ENCODE peak calls at places on chromosome 16, in seven cellular contexts. M is brain microvascular endothelial cell, A is ovary, R is A549, Q is HCT116, B is foreskin keratinocyte, Z is sigmoid colon. H is an unnamed sample.
A peak's percentile ranks its signal among the peaks of the same experiment; 100 is the strongest.

GRCh38 chr16:9195301-9195700 is 103.9 kb downstream of the HAPSTR1 start:
- DNase-seq in Z (no peak), A (no peak), M (no peak), R (no peak), B (no peak), Q (no peak), H (no peak)

GRCh38 chr16:85471469-85472431 is 141.4 kb upstream of the GSE1 start:
- DNase-seq in B (no peak), R (no peak), Z (peak; percentile 67), A (peak; percentile 71), Q (no peak), M (no peak), H (no peak)

GRCh38 chr16:18072161-18072560 is 264.4 kb downstream of the NPIPA8 start:
- DNase-seq in R (no peak), Z (no peak), M (no peak), Q (no peak), B (no peak), A (no peak), H (no peak)

GRCh38 chr16:75011634-75012307 is 12.9 kb downstream of the ZNRF1 start:
- DNase-seq in Q (peak; percentile 75), B (peak; percentile 91), R (no peak), M (peak; percentile 88), Z (no peak), A (no peak), H (peak; percentile 73)

GRCh38 chr16:84821179-84821578 is 1.4 kb downstream of the CRISPLD2 start:
- DNase-seq in Z (peak; percentile 72), Q (no peak), R (no peak), M (no peak), B (no peak), A (no peak), H (no peak)

GRCh38 chr16:78421244-78421661 is 321.8 kb downstream of the WWOX start:
- DNase-seq in M (no peak), Q (no peak), A (no peak), R (no peak), B (no peak), Z (no peak), H (no peak)

GRCh38 chr16:22787456-22788189 is 26.3 kb upstream of the HS3ST2 start:
- DNase-seq in A (no peak), M (no peak), B (peak; percentile 75), Z (no peak), R (no peak), Q (no peak), H (peak; percentile 36)

GRCh38 chr16:69345923-69346322 is 5.7 kb downstream of the TMED6 start:
- DNase-seq in A (no peak), Q (no peak), Z (no peak), B (no peak), M (no peak), R (no peak), H (no peak)

GRCh38 chr16:84986879-84987278 is 24.5 kb downstream of the ZDHHC7 start:
- DNase-seq in M (no peak), Z (no peak), A (no peak), R (no peak), B (no peak), Q (no peak), H (no peak)

GRCh38 chr16:66695935-66696668 is 441 bp downstream of the CMTM4 start:
- DNase-seq in M (no peak), A (peak; percentile 62), R (peak; percentile 36), B (no peak), Z (peak; percentile 67), Q (no peak), H (no peak)

GRCh38 chr16:17364319-17365210 is 106.2 kb downstream of the XYLT1 start:
- DNase-seq in Q (no peak), Z (no peak), R (no peak), M (no peak), A (no peak), B (peak; percentile 70), H (peak; percentile 60)

GRCh38 chr16:83995756-83996155 is 27.7 kb downstream of the NECAB2 start:
- DNase-seq in M (peak; percentile 21), A (no peak), B (no peak), R (no peak), Q (peak; percentile 18), Z (no peak), H (no peak)

GRCh38 chr16:21638573-21638975 is 13.8 kb downstream of the IGSF6 start:
- DNase-seq in A (no peak), Z (no peak), B (peak; percentile 71), R (no peak), Q (no peak), M (peak; percentile 40), H (peak; percentile 71)

GRCh38 chr16:53078247-53078646 is 23.5 kb downstream of the CHD9 start:
- DNase-seq in B (no peak), Q (no peak), M (no peak), R (no peak), Z (no peak), A (no peak), H (no peak)

GRCh38 chr16:53071748-53072301 is 17.0 kb downstream of the CHD9 start:
- DNase-seq in Z (peak; percentile 90), Q (no peak), B (no peak), M (no peak), R (no peak), A (peak; percentile 83), H (no peak)

GRCh38 chr16:53069772-53070171 is 15.0 kb downstream of the CHD9 start:
- DNase-seq in B (no peak), A (no peak), R (no peak), M (no peak), Z (no peak), Q (no peak), H (no peak)

GRCh38 chr16:53068423-53068833 is 13.6 kb downstream of the CHD9 start:
- DNase-seq in Q (no peak), A (no peak), B (no peak), Z (no peak), R (no peak), M (no peak), H (no peak)

DNA sequence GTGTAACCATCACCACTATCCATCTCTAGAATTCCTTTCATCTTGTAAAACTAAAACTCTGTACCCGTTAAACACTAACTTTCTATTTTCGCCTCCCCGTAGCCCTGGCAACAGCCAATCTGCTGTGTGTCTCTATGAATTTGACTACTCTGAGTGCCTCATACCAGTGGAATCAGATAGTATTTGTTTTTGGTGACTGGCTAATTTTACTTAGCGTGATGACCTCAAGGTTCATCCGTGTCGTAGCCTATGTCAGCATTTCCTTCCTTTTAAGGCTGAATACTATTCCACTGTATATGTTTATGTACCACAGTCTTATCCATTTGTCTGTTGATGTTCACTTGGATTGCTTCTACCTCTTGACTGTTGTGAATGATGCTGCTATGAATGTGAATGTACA is 18.3 kb downstream of the CHD9 start:
- DNase-seq in Q (no peak), A (no peak), M (no peak), Z (no peak), R (no peak), B (no peak), H (no peak)
- H3K27ac ChIP-seq in Q (no peak overlapping the region), A (no peak overlapping the region), M (no peak overlapping the region), Z (no peak overlapping the region), R (no peak overlapping the region), B (no peak overlapping the region), H (no peak overlapping the region)

DNA sequence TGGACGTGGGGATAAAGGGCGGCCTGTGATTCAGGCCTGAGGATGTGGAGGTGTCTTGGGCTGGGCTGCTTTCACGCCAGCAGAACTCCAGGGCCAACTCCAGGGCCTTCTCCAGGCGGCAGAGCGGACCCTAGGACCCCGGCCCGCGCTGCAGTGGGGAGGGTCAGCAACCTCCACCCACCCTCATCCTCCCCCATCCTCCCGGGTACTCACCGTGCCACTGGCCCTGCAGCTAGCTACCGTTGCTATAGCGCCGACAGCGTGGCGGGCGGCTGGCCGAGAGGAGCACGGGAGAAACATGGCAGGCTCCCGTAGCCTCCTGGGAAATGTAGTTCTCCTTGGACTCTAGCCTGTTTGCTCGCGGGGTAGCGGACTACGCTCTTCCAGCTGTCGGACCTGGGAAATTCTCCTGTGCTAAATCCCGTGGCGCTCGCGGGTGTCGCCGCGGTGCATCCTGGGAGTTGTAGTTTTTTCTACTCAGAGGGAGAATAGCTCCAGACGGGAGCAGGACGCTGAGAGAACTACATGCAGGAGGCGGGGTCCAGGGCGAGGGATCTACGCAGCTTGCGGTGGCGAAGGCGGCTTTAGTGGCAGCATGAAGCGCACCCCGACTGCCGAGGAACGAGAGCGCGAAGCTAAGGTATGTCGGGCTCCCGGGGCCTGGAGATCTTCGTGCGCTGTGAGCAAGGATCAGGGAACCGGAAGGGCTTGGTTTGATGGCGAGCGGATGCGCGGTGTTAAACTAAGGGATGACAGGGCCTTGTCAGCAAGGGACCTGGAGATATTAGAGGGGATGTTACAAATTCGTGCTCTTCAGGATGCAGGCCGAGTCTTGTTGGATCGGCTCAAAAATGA is at the start of the genes FTO and RPGRIP1L:
- DNase-seq in Q (peak; percentile 98), R (peak; percentile 94), A (peak; percentile 99), Z (peak; percentile 99), M (peak; percentile 99), B (peak; percentile 96), H (peak; percentile 95)
- H3K27ac ChIP-seq in Q (no peak within 1 kb of the TSS), R (peak within 1 kb of the TSS; percentile 74), A (no peak within 1 kb of the TSS), Z (peak within 1 kb of the TSS; percentile 79), M (peak within 1 kb of the TSS; percentile 47), B (peak within 1 kb of the TSS; percentile 36), H (peak within 1 kb of the TSS; percentile 31)

GRCh38 chr16:4746991-4747574 is 12.7 kb downstream of the DNAAF8 start:
- DNase-seq in R (no peak), A (peak; percentile 53), B (no peak), Z (no peak), Q (no peak), M (no peak), H (no peak)

GRCh38 chr16:4749700-4750257 is 15.4 kb downstream of the DNAAF8 start:
- DNase-seq in R (no peak), Q (no peak), M (no peak), Z (no peak), B (no peak), A (no peak), H (no peak)

GRCh38 chr16:4748682-4749411 is 14.5 kb downstream of the DNAAF8 start:
- DNase-seq in M (no peak), Z (no peak), R (no peak), A (no peak), Q (no peak), B (no peak), H (no peak)

GRCh38 chr16:4746215-4746614 is 11.9 kb downstream of the DNAAF8 start:
- DNase-seq in R (no peak), M (no peak), Q (no peak), Z (no peak), A (no peak), B (no peak), H (no peak)

DNA sequence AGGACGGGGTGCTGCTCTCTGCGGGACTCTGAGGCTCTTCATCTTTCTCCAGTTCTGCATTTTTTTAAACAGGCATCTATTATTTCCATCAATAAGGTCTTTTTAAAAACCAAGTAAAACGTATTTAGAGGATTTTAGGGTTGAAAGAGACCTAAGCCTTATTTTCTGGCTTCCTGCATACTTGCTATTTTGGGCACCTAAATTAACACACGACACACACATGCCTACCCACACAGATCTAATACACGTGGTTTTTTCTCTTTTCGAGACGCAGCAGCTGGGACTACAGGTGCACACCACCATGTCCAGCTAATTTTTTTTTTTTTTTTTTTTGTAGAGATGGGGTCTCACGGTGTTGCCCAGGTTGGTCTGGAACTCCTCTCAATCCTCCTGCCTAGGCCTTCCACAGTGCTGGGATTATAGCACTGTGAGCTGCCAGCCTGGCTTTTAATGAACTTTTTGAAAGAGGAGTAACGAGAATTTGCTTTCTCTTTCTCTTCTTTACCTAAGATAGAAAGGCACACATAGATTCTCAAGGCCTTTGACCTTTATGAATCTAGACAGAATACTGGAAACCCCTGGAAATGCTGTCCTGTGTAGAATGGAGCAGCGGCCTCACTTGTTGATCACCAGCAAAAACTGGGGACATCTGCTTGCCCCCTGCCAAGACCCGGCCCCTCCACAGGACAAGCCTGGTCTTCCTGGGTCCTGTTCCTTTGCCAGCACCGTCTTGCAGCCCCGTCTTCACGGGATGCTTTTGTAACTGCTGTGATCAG is 13.8 kb downstream of the DNAAF8 start:
- DNase-seq in Q (no peak), B (no peak), A (no peak), M (no peak), Z (no peak), R (no peak), H (no peak)
- H3K27ac ChIP-seq in Q (no peak overlapping the region), B (no peak overlapping the region), A (no peak overlapping the region), M (no peak overlapping the region), Z (no peak overlapping the region), R (no peak overlapping the region), H (no peak overlapping the region)

GRCh38 chr16:13956635-13957196 is 36.8 kb downstream of the ERCC4 start:
- DNase-seq in Z (no peak), B (no peak), A (no peak), Q (no peak), M (no peak), R (no peak), H (no peak)
- H3K27ac ChIP-seq in Z (peak overlapping the region; percentile 59), B (no peak overlapping the region), A (no peak overlapping the region), Q (peak overlapping the region; percentile 87), M (peak overlapping the region; percentile 93), R (peak overlapping the region; percentile 88), H (no peak overlapping the region)

H was measured in epithelial cell of prostate.